ENCODE peak calls at places on chromosomes 7 and 10, in six cellular contexts. N is mucosa of descending colon, Y is GM10248, M is GM13977, C is lung, A is heart right ventricle. B is an unnamed sample.

GRCh38 chr10:53325073-53325472 is 552.5 kb upstream of the MBL2 start:
- DNase-seq in Y (no peak), C (no peak), N (no peak), M (no peak), A (no peak), B (peak)

GRCh38 chr10:110207805-110208613 is 604 bp downstream of the MXI1 start:
- DNase-seq in A (peak), M (peak), C (no peak), N (peak), Y (peak), B (no peak)

GRCh38 chr7:31083205-31083801 is 31.2 kb downstream of the ADCYAP1R1 start:
- DNase-seq in M (no peak), Y (no peak), A (no peak), N (no peak), C (no peak), B (peak)

GRCh38 chr10:131009801-131010200 is 301.7 kb downstream of the TCERG1L start:
- DNase-seq in A (no peak), Y (no peak), M (no peak), N (no peak), C (no peak), B (no peak)

GRCh38 chr7:33885290-33886005 is 19.9 kb upstream of the BMPER start:
- DNase-seq in C (no peak), A (no peak), Y (no peak), N (no peak), M (no peak), B (no peak)

GRCh38 chr10:62178568-62178967 is 90.1 kb downstream of the RTKN2 start:
- DNase-seq in A (no peak), Y (no peak), C (no peak), N (no peak), M (no peak), B (no peak)

GRCh38 chr10:43212043-43212721 is 54.7 kb downstream of the RASGEF1A start:
- DNase-seq in A (peak), Y (no peak), C (no peak), N (peak), M (no peak), B (peak)

GRCh38 chr10:7541137-7542087 is 125.4 kb downstream of the ITIH5 start:
- DNase-seq in A (peak), Y (no peak), M (no peak), N (no peak), C (peak), B (no peak)

GRCh38 chr7:30841025-30841735 is 70.0 kb downstream of the MINDY4 start:
- DNase-seq in C (no peak), Y (no peak), M (no peak), N (no peak), A (no peak), B (no peak)

GRCh38 chr10:96493871-96494525 is 19.7 kb downstream of the TLL2 start:
- DNase-seq in Y (no peak), N (no peak), C (no peak), A (no peak), M (no peak), B (no peak)

GRCh38 chr10:103069453-103070331 is 123.4 kb downstream of the NT5C2 start:
- DNase-seq in N (peak), M (peak), C (peak), A (peak), Y (peak), B (no peak)

GRCh38 chr7:28062197-28062988 is 118.2 kb downstream of the JAZF1 start:
- DNase-seq in Y (peak), C (peak), M (peak), A (peak), N (peak), B (no peak)

GRCh38 chr7:20598479-20599419 is 16.7 kb upstream of the ABCB5 start:
- DNase-seq in A (no peak), M (peak), N (no peak), C (no peak), Y (peak), B (no peak)

GRCh38 chr7:159032753-159033472 is 111.8 kb downstream of the VIPR2 start:
- DNase-seq in C (no peak), M (no peak), Y (no peak), N (no peak), A (no peak), B (no peak)

GRCh38 chr7:115707236-115707635 is 323.3 kb downstream of the TFEC start:
- DNase-seq in C (no peak), N (no peak), M (peak), Y (no peak), A (no peak), B (no peak)
- TF ChIP-seq CTCF in C (no peak), N (no peak), M (peak), Y (peak), A (peak), B (peak)

GRCh38 chr7:47415289-47416212 is 166.4 kb downstream of the TNS3 start:
- DNase-seq in N (no peak), Y (no peak), M (no peak), C (no peak), A (no peak), B (no peak)
- TF ChIP-seq CTCF in N (no peak), Y (no peak), M (no peak), C (no peak), A (no peak), B (no peak)

GRCh38 chr10:121975295-121976086 is 474 bp upstream of the NSMCE4A start:
- DNase-seq in N (no peak), Y (no peak), A (no peak), M (peak), C (no peak), B (no peak)

GRCh38 chr10:121974535-121975294 is at the start of gene NSMCE4A:
- DNase-seq in Y (peak), N (peak), M (peak), C (peak), A (peak), B (peak)

GRCh38 chr10:121978511-121978910 is 3.5 kb upstream of the NSMCE4A start:
- DNase-seq in M (no peak), A (no peak), N (no peak), Y (no peak), C (peak), B (peak)

GRCh38 chr10:121974019-121974534 is 940 bp downstream of the NSMCE4A start:
- DNase-seq in M (no peak), N (no peak), C (no peak), Y (no peak), A (no peak), B (no peak)

GRCh38 chr10:121976607-121977006 is 1.6 kb upstream of the NSMCE4A start:
- DNase-seq in N (no peak), Y (no peak), C (no peak), A (no peak), M (no peak), B (no peak)
- TF ChIP-seq CTCF in N (no peak), Y (no peak), C (no peak), A (no peak), M (no peak), B (no peak)

DNA sequence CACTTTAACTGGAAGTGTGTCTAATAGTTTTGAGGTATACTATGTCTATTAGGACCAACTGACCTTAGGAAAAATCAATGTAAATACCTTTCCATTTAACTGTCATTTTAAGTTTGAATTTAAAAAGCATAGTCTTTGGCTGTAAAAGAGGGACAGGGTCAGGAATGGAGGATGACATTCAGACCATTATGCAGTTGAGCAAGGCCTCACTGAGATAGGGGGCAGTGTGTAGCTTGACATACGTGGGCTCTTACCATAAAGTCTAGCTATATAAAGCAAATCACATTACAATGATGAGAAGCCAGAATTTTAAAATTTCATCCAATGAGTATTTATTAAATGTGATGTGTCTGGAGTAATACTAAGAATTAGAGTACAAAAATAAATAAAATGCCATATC is 17.9 kb downstream of the PALS2 start:
- DNase-seq in N (no peak), C (no peak), Y (no peak), M (no peak), A (no peak), B (no peak)
- TF ChIP-seq CTCF in N (no peak), C (no peak), Y (peak), M (peak), A (no peak), B (peak)

DNA sequence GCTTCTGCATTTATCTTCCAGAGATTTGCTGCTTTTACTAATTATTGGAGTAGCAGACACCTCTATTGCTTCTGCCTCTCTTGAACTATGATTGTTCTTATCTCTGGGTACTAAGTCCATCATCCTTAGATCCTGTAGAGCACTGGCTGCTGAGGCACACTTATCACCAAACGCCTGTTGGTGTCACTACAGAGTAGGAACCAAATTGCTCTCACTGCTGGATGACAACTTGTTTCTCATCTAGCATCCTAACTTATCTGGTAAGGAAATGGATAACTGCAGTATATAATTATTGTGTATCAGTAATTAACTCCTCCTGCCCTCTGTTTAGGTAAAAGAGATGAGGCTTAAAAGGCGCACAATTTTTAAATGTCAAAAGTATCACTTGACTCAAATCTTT is 1059.4 kb downstream of the NRG3 start:
- DNase-seq in N (no peak), M (no peak), C (no peak), A (no peak), Y (no peak), B (no peak)
- TF ChIP-seq CTCF in N (no peak), M (peak), C (no peak), A (peak), Y (peak), B (peak)

DNA sequence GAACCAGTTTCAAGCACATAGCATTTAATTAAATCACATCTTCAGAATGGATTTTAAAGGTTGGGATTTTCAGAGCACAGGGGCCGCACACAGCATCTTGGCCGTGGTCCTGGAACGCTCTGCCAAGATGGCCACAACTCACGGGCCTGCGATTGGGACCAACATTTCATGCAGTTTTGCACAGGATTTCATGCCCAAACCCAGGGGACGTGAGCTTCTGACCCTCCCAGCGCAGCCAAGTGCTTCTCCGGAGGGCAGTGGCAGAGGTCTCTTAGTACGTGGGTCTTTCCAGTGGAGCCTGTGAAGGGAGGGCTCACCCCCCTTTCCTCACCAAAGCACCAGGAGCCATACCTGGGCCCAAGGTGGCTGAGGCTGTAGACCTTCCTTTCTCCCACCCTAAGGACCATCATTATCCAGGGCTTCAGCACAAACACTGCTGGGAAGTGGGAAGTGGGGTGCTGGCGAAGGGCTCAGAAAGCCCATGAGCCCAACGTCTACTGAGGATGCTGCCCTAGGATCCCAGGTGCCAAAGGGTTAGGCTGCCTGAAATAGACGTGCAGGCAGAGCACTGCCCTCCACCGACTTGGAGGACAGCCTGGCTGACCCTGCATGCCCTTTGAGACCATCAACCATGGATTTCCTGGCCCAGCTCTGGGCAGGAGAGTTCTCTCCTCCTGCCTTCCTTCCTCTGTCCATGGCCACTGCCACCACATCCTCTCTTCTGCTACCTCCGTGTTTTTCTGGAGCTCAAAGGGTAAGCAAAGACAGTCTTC is 611.2 kb upstream of the MGMT start:
- DNase-seq in N (no peak), Y (no peak), M (no peak), C (no peak), A (no peak), B (no peak)
- TF ChIP-seq CTCF in N (no peak), Y (no peak), M (no peak), C (no peak), A (no peak), B (no peak)